ENCODE peak calls at places on chromosomes 2 and 18, in four cellular contexts. T is A549; C is CD8-positive, alpha-beta T cell; P is kidney epithelial cell. Z is an unnamed sample.

GRCh38 chr18:76376668-76377358 is 118.2 kb downstream of the ZNF516 start:
- DNase-seq in T (no peak), P (no peak), C (no peak), Z (no peak)

GRCh38 chr2:9262671-9263171 is 56.1 kb downstream of the ASAP2 start:
- DNase-seq in T (no peak), P (no peak), C (no peak), Z (no peak)

GRCh38 chr2:43070039-43070438 is 156.4 kb downstream of the ZFP36L2 start:
- DNase-seq in P (no peak), C (no peak), T (no peak), Z (no peak)

GRCh38 chr2:9167718-9168657 is 38.6 kb upstream of the ASAP2 start:
- DNase-seq in C (no peak), P (no peak), T (no peak), Z (no peak)

GRCh38 chr18:12420831-12421421 is 13.2 kb downstream of the PRELID3A start:
- DNase-seq in P (no peak), T (no peak), C (no peak), Z (no peak)

GRCh38 chr2:239457586-239458445 is 57.0 kb upstream of the HDAC4 start:
- DNase-seq in P (no peak), T (no peak), C (no peak), Z (no peak)

GRCh38 chr2:222819722-222820333 is 41.0 kb upstream of the ACSL3 start:
- DNase-seq in C (no peak), P (peak; percentile 37), T (no peak), Z (no peak)

GRCh38 chr2:130819915-130820861 is 16.5 kb upstream of the ARHGEF4 start:
- DNase-seq in T (no peak), P (no peak), C (no peak), Z (no peak)

GRCh38 chr2:239035361-239035814 is 187.5 kb downstream of the TWIST2 start:
- DNase-seq in C (peak; percentile 62), T (peak; percentile 88), P (no peak), Z (no peak)

GRCh38 chr18:23609390-23610008 is 23.2 kb upstream of the NPC1 start:
- DNase-seq in T (no peak), C (no peak), P (no peak), Z (no peak)

GRCh38 chr2:48530033-48530804 is at the start of gene STON1:
- DNase-seq in T (peak; percentile 32), C (no peak), P (no peak), Z (no peak)

GRCh38 chr2:11748018-11748860 is 1.8 kb downstream of the LPIN1 start:
- DNase-seq in C (no peak), T (no peak), P (no peak), Z (no peak)

GRCh38 chr2:240990726-240991377 is 7.6 kb upstream of the SNED1 start:
- DNase-seq in C (no peak), T (no peak), P (no peak), Z (no peak)

GRCh38 chr2:112483047-112483473 is 1.1 kb downstream of the TTL start:
- DNase-seq in C (no peak), T (peak; percentile 70), P (peak; percentile 41), Z (no peak)

GRCh38 chr2:172931256-172931894 is 144.3 kb upstream of the MAP3K20 start:
- DNase-seq in P (no peak), C (no peak), T (no peak), Z (no peak)

GRCh38 chr2:130916438-130916705 is 79.7 kb downstream of the ARHGEF4 start:
- DNase-seq in T (no peak), C (no peak), P (no peak), Z (no peak)

GRCh38 chr18:4283746-4284291 is 171.3 kb downstream of the DLGAP1 start:
- DNase-seq in P (no peak), T (no peak), C (no peak), Z (no peak)

GRCh38 chr18:25298853-25299274 is 53.1 kb downstream of the ZNF521 start:
- DNase-seq in T (no peak), P (peak; percentile 81), C (no peak), Z (no peak)

GRCh38 chr18:74856967-74857366 is 259.3 kb downstream of the ZNF407 start:
- DNase-seq in T (no peak), P (no peak), C (no peak), Z (no peak)

GRCh38 chr2:60450488-60450887 is 103.0 kb downstream of the BCL11A start:
- DNase-seq in P (no peak), T (no peak), C (no peak), Z (no peak)

GRCh38 chr18:41532344-41533086 is 422.5 kb upstream of the PIK3C3 start:
- DNase-seq in P (no peak), C (no peak), T (no peak), Z (no peak)

GRCh38 chr18:79595876-79596374 is 83.7 kb upstream of the CTDP1 start:
- DNase-seq in P (no peak), C (no peak), T (no peak), Z (no peak)

GRCh38 chr2:72210470-72210869 is 62.8 kb upstream of the CYP26B1 start:
- DNase-seq in P (no peak), T (no peak), C (no peak), Z (no peak)

GRCh38 chr2:229779650-229780049 is 65.3 kb upstream of the DNER start:
- DNase-seq in C (no peak), T (no peak), P (no peak), Z (no peak)

GRCh38 chr2:150280255-150280654 is 207.2 kb downstream of the RND3 start:
- DNase-seq in C (no peak), P (no peak), T (no peak), Z (no peak)

GRCh38 chr18:59665057-59666007 is 31.9 kb downstream of the CCBE1 start:
- DNase-seq in C (no peak), P (no peak), T (no peak), Z (no peak)

GRCh38 chr2:23574919-23575654 is 190.1 kb downstream of the KLHL29 start:
- DNase-seq in P (no peak), C (no peak), T (no peak), Z (no peak)

GRCh38 chr2:55311444-55311870 is 42.4 kb upstream of the MTIF2 start:
- DNase-seq in C (no peak), P (peak; percentile 12), T (peak; percentile 25), Z (no peak)
- TF ChIP-seq CTCF in C (no peak), P (peak; percentile 29), T (no peak), Z (peak; percentile 66)

DNA sequence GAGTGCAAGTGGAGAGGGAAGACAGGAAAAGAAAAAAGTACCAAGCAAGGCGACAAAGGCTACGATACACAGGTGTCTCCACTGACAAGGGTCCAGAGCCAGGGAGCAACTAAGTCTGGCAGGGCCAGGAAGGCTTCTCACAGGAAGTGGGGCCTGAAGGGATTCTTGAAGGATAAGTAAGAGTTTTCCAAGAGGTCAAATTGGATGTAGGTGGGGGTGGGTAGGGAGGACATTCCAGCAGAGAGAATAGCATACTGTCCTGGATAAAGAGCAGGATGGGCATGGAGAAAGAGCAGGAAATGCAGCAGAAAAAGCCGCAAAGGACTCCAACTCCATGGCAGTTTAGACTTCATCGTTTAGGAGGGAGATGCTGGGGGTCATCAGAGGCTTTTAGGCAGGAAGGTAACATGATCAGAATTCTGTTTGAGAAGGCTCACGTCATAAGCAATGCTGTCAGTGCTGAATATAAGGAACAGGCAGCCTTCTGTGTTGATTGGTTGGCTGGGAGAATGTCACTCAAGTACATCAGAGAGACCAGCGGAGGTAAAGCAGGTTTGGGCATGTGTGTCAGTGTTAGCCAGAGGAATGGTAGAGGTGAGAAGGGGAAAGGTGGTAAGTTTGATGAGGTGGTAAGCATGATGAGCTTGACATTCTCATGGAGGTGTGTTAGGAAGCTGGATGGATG is 35.1 kb downstream of the ARHGAP25 start:
- DNase-seq in C (peak; percentile 55), T (no peak), P (no peak), Z (no peak)
- H3K4me3 ChIP-seq in C (peak overlapping the region; percentile 9), T (no peak overlapping the region), P (no peak overlapping the region), Z (no peak overlapping the region)

GRCh38 chr2:224141304-224141703 is 102.2 kb upstream of the SERPINE2 start:
- DNase-seq in P (no peak), T (no peak), C (no peak), Z (no peak)

GRCh38 chr2:224145751-224146355 is 106.8 kb upstream of the SERPINE2 start:
- DNase-seq in C (no peak), T (peak; percentile 35), P (peak; percentile 65), Z (no peak)

GRCh38 chr2:224146356-224147160 is 107.5 kb upstream of the SERPINE2 start:
- DNase-seq in C (no peak), T (no peak), P (no peak), Z (no peak)

GRCh38 chr2:224143521-224143920 is 104.4 kb upstream of the SERPINE2 start:
- DNase-seq in P (no peak), C (no peak), T (no peak), Z (no peak)

GRCh38 chr2:224142397-224143312 is 103.6 kb upstream of the SERPINE2 start:
- DNase-seq in P (no peak), T (peak; percentile 13), C (no peak), Z (no peak)
- TF ChIP-seq CTCF in P (no peak), T (peak; percentile 25), C (no peak), Z (no peak)

GRCh38 chr18:62611395-62612241 is 88.8 kb downstream of the ZCCHC2 start:
- DNase-seq in C (no peak), P (no peak), T (no peak), Z (no peak)
- H3K4me3 ChIP-seq in C (no peak overlapping the region), P (peak overlapping the region; percentile 27), T (no peak overlapping the region), Z (no peak overlapping the region)

DNA sequence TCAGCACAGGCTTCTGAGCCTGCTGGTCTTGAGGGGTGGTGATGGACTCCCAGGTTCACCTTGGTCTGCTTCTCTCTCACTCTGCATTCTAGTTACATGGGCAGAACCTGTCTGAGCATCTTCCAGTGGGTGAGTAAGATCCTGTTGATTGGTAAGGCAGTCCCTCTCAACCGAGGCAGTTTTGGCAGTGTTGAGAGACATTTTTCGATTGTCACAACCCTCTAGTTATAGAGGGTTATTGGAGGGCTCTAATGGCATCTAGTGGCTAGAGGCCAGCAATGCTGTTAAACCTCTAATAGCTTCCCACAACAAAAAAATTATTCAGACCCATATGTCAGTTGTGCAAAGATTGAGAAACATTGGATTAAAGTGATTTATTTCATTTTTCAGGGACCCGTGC is 9.3 kb upstream of the MGAT5 start:
- DNase-seq in T (no peak), P (no peak), C (no peak), Z (no peak)
- TF ChIP-seq CTCF in T (no peak), P (no peak), C (no peak), Z (peak; percentile 44)

DNA sequence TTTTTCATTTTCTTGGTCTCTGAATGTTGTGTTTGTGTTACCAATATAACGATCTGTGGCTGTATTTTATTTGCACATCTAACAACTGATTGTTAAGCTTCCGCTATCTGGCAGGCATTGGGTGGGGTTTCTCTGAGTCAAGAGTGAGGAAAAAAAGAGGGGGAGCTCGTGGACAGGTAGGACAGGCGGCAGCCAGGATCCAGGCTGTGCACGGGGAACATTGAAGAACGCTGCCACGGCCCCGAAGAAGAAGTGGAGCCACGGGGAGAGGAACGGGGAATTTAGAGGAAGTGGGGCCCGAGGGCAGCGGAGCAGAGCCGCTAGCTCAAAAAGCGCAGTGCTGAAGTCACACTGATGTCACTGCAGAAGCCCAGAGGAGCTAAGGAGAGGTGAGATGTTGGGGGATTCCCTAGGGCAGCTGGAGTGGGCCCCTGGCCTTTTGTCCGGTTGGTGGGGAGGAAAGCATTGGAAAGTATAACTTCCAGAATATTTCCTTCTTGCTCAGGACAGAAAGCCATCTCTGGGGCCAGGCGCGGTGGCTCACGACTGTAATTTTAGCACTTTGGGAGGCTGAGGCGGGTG is 20.9 kb upstream of the DNMT3A start:
- DNase-seq in C (peak; percentile 74), T (no peak), P (no peak), Z (peak; percentile 74)
- H3K4me3 ChIP-seq in C (peak overlapping the region; percentile 65), T (peak overlapping the region; percentile 30), P (no peak overlapping the region), Z (peak overlapping the region; percentile 53)